ENCODE peak calls at places on chromosomes 7 and 10, in ten cellular contexts. One of them, this sample, is unnamed.

GRCh38 chr10:131179386-131179785 is 132.1 kb downstream of the TCERG1L start:
- DNase-seq in nucleus accumbens: no peak
- DNase-seq in stimulated activated CD8-positive, alpha-beta memory T cell treated with anti-CD3 and anti-CD28 coated beads, Interleukin-4, amount 100 ng/mL, for 4 hours: no peak
- DNase-seq in AG08396: no peak
- DNase-seq in HepG2: no peak
- DNase-seq in body of pancreas: peak
- DNase-seq in GM13977: no peak
- DNase-seq in NCI-H1092 treated with DMSO at 0.1 percent for 48 hours: no peak
- DNase-seq in NCI-H524 treated with DMSO at 0.1 percent for 48 hours: no peak
- DNase-seq in ureter: peak
- DNase-seq in this sample: peak

GRCh38 chr10:43856299-43856698 is 207.6 kb upstream of the ZNF32 start:
- DNase-seq in nucleus accumbens: no peak
- DNase-seq in stimulated activated CD8-positive, alpha-beta memory T cell treated with anti-CD3 and anti-CD28 coated beads, Interleukin-4, amount 100 ng/mL, for 4 hours: no peak
- DNase-seq in AG08396: no peak
- DNase-seq in HepG2: no peak
- DNase-seq in body of pancreas: no peak
- DNase-seq in GM13977: no peak
- DNase-seq in NCI-H1092 treated with DMSO at 0.1 percent for 48 hours: no peak
- DNase-seq in NCI-H524 treated with DMSO at 0.1 percent for 48 hours: no peak
- DNase-seq in ureter: no peak
- DNase-seq in this sample: no peak

GRCh38 chr10:86363184-86363832 is 3.3 kb downstream of the GRID1 start:
- DNase-seq in nucleus accumbens: no peak
- DNase-seq in stimulated activated CD8-positive, alpha-beta memory T cell treated with anti-CD3 and anti-CD28 coated beads, Interleukin-4, amount 100 ng/mL, for 4 hours: no peak
- DNase-seq in AG08396: no peak
- DNase-seq in HepG2: no peak
- DNase-seq in body of pancreas: peak
- DNase-seq in GM13977: peak
- DNase-seq in NCI-H1092 treated with DMSO at 0.1 percent for 48 hours: peak
- DNase-seq in NCI-H524 treated with DMSO at 0.1 percent for 48 hours: no peak
- DNase-seq in ureter: no peak
- DNase-seq in this sample: peak

GRCh38 chr10:50541921-50542320 is 81.8 kb downstream of the SGMS1 start:
- DNase-seq in nucleus accumbens: no peak
- DNase-seq in stimulated activated CD8-positive, alpha-beta memory T cell treated with anti-CD3 and anti-CD28 coated beads, Interleukin-4, amount 100 ng/mL, for 4 hours: no peak
- DNase-seq in AG08396: no peak
- DNase-seq in HepG2: no peak
- DNase-seq in body of pancreas: no peak
- DNase-seq in GM13977: no peak
- DNase-seq in NCI-H1092 treated with DMSO at 0.1 percent for 48 hours: no peak
- DNase-seq in NCI-H524 treated with DMSO at 0.1 percent for 48 hours: no peak
- DNase-seq in ureter: no peak
- DNase-seq in this sample: no peak

GRCh38 chr10:52314007-52314821 is at the start of gene DKK1:
- DNase-seq in nucleus accumbens: no peak
- DNase-seq in stimulated activated CD8-positive, alpha-beta memory T cell treated with anti-CD3 and anti-CD28 coated beads, Interleukin-4, amount 100 ng/mL, for 4 hours: no peak
- DNase-seq in AG08396: peak
- DNase-seq in HepG2: peak
- DNase-seq in body of pancreas: peak
- DNase-seq in GM13977: peak
- DNase-seq in NCI-H1092 treated with DMSO at 0.1 percent for 48 hours: no peak
- DNase-seq in NCI-H524 treated with DMSO at 0.1 percent for 48 hours: no peak
- DNase-seq in ureter: peak
- DNase-seq in this sample: peak

GRCh38 chr10:103910442-103911000 is 7.5 kb downstream of the STN1 start:
- DNase-seq in nucleus accumbens: no peak
- DNase-seq in stimulated activated CD8-positive, alpha-beta memory T cell treated with anti-CD3 and anti-CD28 coated beads, Interleukin-4, amount 100 ng/mL, for 4 hours: no peak
- DNase-seq in AG08396: no peak
- DNase-seq in HepG2: no peak
- DNase-seq in body of pancreas: no peak
- DNase-seq in GM13977: no peak
- DNase-seq in NCI-H1092 treated with DMSO at 0.1 percent for 48 hours: no peak
- DNase-seq in NCI-H524 treated with DMSO at 0.1 percent for 48 hours: no peak
- DNase-seq in ureter: no peak
- DNase-seq in this sample: no peak

GRCh38 chr7:78039791-78040776 is 241.5 kb downstream of the PHTF2 start:
- DNase-seq in nucleus accumbens: no peak
- DNase-seq in stimulated activated CD8-positive, alpha-beta memory T cell treated with anti-CD3 and anti-CD28 coated beads, Interleukin-4, amount 100 ng/mL, for 4 hours: no peak
- DNase-seq in AG08396: peak
- DNase-seq in HepG2: no peak
- DNase-seq in body of pancreas: peak
- DNase-seq in GM13977: peak
- DNase-seq in NCI-H1092 treated with DMSO at 0.1 percent for 48 hours: no peak
- DNase-seq in NCI-H524 treated with DMSO at 0.1 percent for 48 hours: no peak
- DNase-seq in ureter: peak
- DNase-seq in this sample: no peak

GRCh38 chr7:131845573-131846337 is 289.3 kb upstream of the PODXL start:
- DNase-seq in nucleus accumbens: no peak
- DNase-seq in stimulated activated CD8-positive, alpha-beta memory T cell treated with anti-CD3 and anti-CD28 coated beads, Interleukin-4, amount 100 ng/mL, for 4 hours: no peak
- DNase-seq in AG08396: no peak
- DNase-seq in HepG2: no peak
- DNase-seq in body of pancreas: peak
- DNase-seq in GM13977: no peak
- DNase-seq in NCI-H1092 treated with DMSO at 0.1 percent for 48 hours: peak
- DNase-seq in NCI-H524 treated with DMSO at 0.1 percent for 48 hours: no peak
- DNase-seq in ureter: no peak
- DNase-seq in this sample: no peak

GRCh38 chr10:114825513-114826253 is 4.1 kb downstream of the FHIP2A start:
- DNase-seq in nucleus accumbens: no peak
- DNase-seq in stimulated activated CD8-positive, alpha-beta memory T cell treated with anti-CD3 and anti-CD28 coated beads, Interleukin-4, amount 100 ng/mL, for 4 hours: no peak
- DNase-seq in AG08396: peak
- DNase-seq in HepG2: no peak
- DNase-seq in body of pancreas: peak
- DNase-seq in GM13977: peak
- DNase-seq in NCI-H1092 treated with DMSO at 0.1 percent for 48 hours: no peak
- DNase-seq in NCI-H524 treated with DMSO at 0.1 percent for 48 hours: no peak
- DNase-seq in ureter: no peak
- DNase-seq in this sample: no peak

GRCh38 chr7:26237035-26237807 is 35.7 kb downstream of the CBX3 start:
- DNase-seq in nucleus accumbens: no peak
- DNase-seq in stimulated activated CD8-positive, alpha-beta memory T cell treated with anti-CD3 and anti-CD28 coated beads, Interleukin-4, amount 100 ng/mL, for 4 hours: no peak
- DNase-seq in AG08396: no peak
- DNase-seq in HepG2: no peak
- DNase-seq in body of pancreas: no peak
- DNase-seq in GM13977: no peak
- DNase-seq in NCI-H1092 treated with DMSO at 0.1 percent for 48 hours: no peak
- DNase-seq in NCI-H524 treated with DMSO at 0.1 percent for 48 hours: no peak
- DNase-seq in ureter: no peak
- DNase-seq in this sample: no peak

GRCh38 chr7:111255576-111255975 is 164.6 kb downstream of the LRRN3 start:
- DNase-seq in nucleus accumbens: no peak
- DNase-seq in stimulated activated CD8-positive, alpha-beta memory T cell treated with anti-CD3 and anti-CD28 coated beads, Interleukin-4, amount 100 ng/mL, for 4 hours: no peak
- DNase-seq in AG08396: no peak
- DNase-seq in HepG2: no peak
- DNase-seq in body of pancreas: no peak
- DNase-seq in GM13977: no peak
- DNase-seq in NCI-H1092 treated with DMSO at 0.1 percent for 48 hours: no peak
- DNase-seq in NCI-H524 treated with DMSO at 0.1 percent for 48 hours: no peak
- DNase-seq in ureter: no peak
- DNase-seq in this sample: no peak

GRCh38 chr10:75397571-75397921 is 4.0 kb downstream of the ZNF503 start:
- DNase-seq in nucleus accumbens: no peak
- DNase-seq in stimulated activated CD8-positive, alpha-beta memory T cell treated with anti-CD3 and anti-CD28 coated beads, Interleukin-4, amount 100 ng/mL, for 4 hours: no peak
- DNase-seq in AG08396: peak
- DNase-seq in HepG2: no peak
- DNase-seq in body of pancreas: peak
- DNase-seq in GM13977: peak
- DNase-seq in NCI-H1092 treated with DMSO at 0.1 percent for 48 hours: no peak
- DNase-seq in NCI-H524 treated with DMSO at 0.1 percent for 48 hours: no peak
- DNase-seq in ureter: no peak
- DNase-seq in this sample: no peak

GRCh38 chr7:136869006-136869961 is 832 bp downstream of the CHRM2 start:
- DNase-seq in nucleus accumbens: no peak
- DNase-seq in stimulated activated CD8-positive, alpha-beta memory T cell treated with anti-CD3 and anti-CD28 coated beads, Interleukin-4, amount 100 ng/mL, for 4 hours: no peak
- DNase-seq in AG08396: peak
- DNase-seq in HepG2: no peak
- DNase-seq in body of pancreas: no peak
- DNase-seq in GM13977: no peak
- DNase-seq in NCI-H1092 treated with DMSO at 0.1 percent for 48 hours: no peak
- DNase-seq in NCI-H524 treated with DMSO at 0.1 percent for 48 hours: no peak
- DNase-seq in ureter: no peak
- DNase-seq in this sample: no peak

GRCh38 chr7:17910377-17910776 is 29.9 kb downstream of the SNX13 start:
- DNase-seq in nucleus accumbens: no peak
- DNase-seq in stimulated activated CD8-positive, alpha-beta memory T cell treated with anti-CD3 and anti-CD28 coated beads, Interleukin-4, amount 100 ng/mL, for 4 hours: no peak
- DNase-seq in AG08396: no peak
- DNase-seq in HepG2: no peak
- DNase-seq in body of pancreas: no peak
- DNase-seq in GM13977: no peak
- DNase-seq in NCI-H1092 treated with DMSO at 0.1 percent for 48 hours: no peak
- DNase-seq in NCI-H524 treated with DMSO at 0.1 percent for 48 hours: no peak
- DNase-seq in ureter: no peak
- DNase-seq in this sample: no peak

GRCh38 chr7:144830811-144831210 is 5.0 kb downstream of the TPK1 start:
- DNase-seq in nucleus accumbens: no peak
- DNase-seq in stimulated activated CD8-positive, alpha-beta memory T cell treated with anti-CD3 and anti-CD28 coated beads, Interleukin-4, amount 100 ng/mL, for 4 hours: no peak
- DNase-seq in AG08396: peak
- DNase-seq in HepG2: no peak
- DNase-seq in body of pancreas: no peak
- DNase-seq in GM13977: no peak
- DNase-seq in NCI-H1092 treated with DMSO at 0.1 percent for 48 hours: no peak
- DNase-seq in NCI-H524 treated with DMSO at 0.1 percent for 48 hours: no peak
- DNase-seq in ureter: no peak
- DNase-seq in this sample: no peak

GRCh38 chr10:69068549-69068948 is 19.4 kb upstream of the SRGN start:
- DNase-seq in nucleus accumbens: no peak
- DNase-seq in stimulated activated CD8-positive, alpha-beta memory T cell treated with anti-CD3 and anti-CD28 coated beads, Interleukin-4, amount 100 ng/mL, for 4 hours: no peak
- DNase-seq in AG08396: no peak
- DNase-seq in HepG2: no peak
- DNase-seq in body of pancreas: no peak
- DNase-seq in GM13977: no peak
- DNase-seq in NCI-H1092 treated with DMSO at 0.1 percent for 48 hours: no peak
- DNase-seq in NCI-H524 treated with DMSO at 0.1 percent for 48 hours: no peak
- DNase-seq in ureter: no peak
- DNase-seq in this sample: no peak

GRCh38 chr7:129926618-129927017 is 26.1 kb downstream of the UBE2H start:
- DNase-seq in nucleus accumbens: no peak
- DNase-seq in stimulated activated CD8-positive, alpha-beta memory T cell treated with anti-CD3 and anti-CD28 coated beads, Interleukin-4, amount 100 ng/mL, for 4 hours: no peak
- DNase-seq in AG08396: no peak
- DNase-seq in HepG2: no peak
- DNase-seq in body of pancreas: no peak
- DNase-seq in GM13977: no peak
- DNase-seq in NCI-H1092 treated with DMSO at 0.1 percent for 48 hours: no peak
- DNase-seq in NCI-H524 treated with DMSO at 0.1 percent for 48 hours: no peak
- DNase-seq in ureter: no peak
- DNase-seq in this sample: no peak

GRCh38 chr7:53500076-53500475 is 464.6 kb downstream of the POM121L12 start:
- DNase-seq in nucleus accumbens: no peak
- DNase-seq in stimulated activated CD8-positive, alpha-beta memory T cell treated with anti-CD3 and anti-CD28 coated beads, Interleukin-4, amount 100 ng/mL, for 4 hours: no peak
- DNase-seq in AG08396: no peak
- DNase-seq in HepG2: no peak
- DNase-seq in body of pancreas: no peak
- DNase-seq in GM13977: no peak
- DNase-seq in NCI-H1092 treated with DMSO at 0.1 percent for 48 hours: no peak
- DNase-seq in NCI-H524 treated with DMSO at 0.1 percent for 48 hours: no peak
- DNase-seq in ureter: no peak
- DNase-seq in this sample: no peak

GRCh38 chr7:102323914-102324195 is 32.4 kb downstream of the SPDYE6 start:
- DNase-seq in nucleus accumbens: no peak
- DNase-seq in stimulated activated CD8-positive, alpha-beta memory T cell treated with anti-CD3 and anti-CD28 coated beads, Interleukin-4, amount 100 ng/mL, for 4 hours: no peak
- DNase-seq in AG08396: no peak
- DNase-seq in HepG2: no peak
- DNase-seq in body of pancreas: no peak
- DNase-seq in GM13977: no peak
- DNase-seq in NCI-H1092 treated with DMSO at 0.1 percent for 48 hours: no peak
- DNase-seq in NCI-H524 treated with DMSO at 0.1 percent for 48 hours: no peak
- DNase-seq in ureter: no peak
- DNase-seq in this sample: no peak

GRCh38 chr10:59970396-59971368 is 64.3 kb upstream of the CCDC6 start:
- DNase-seq in nucleus accumbens: no peak
- DNase-seq in stimulated activated CD8-positive, alpha-beta memory T cell treated with anti-CD3 and anti-CD28 coated beads, Interleukin-4, amount 100 ng/mL, for 4 hours: no peak
- DNase-seq in AG08396: no peak
- DNase-seq in HepG2: no peak
- DNase-seq in body of pancreas: no peak
- DNase-seq in GM13977: peak
- DNase-seq in NCI-H1092 treated with DMSO at 0.1 percent for 48 hours: no peak
- DNase-seq in NCI-H524 treated with DMSO at 0.1 percent for 48 hours: no peak
- DNase-seq in ureter: no peak
- DNase-seq in this sample: no peak

GRCh38 chr7:43022008-43022407 is 89.8 kb downstream of the MRPL32 start:
- DNase-seq in nucleus accumbens: no peak
- DNase-seq in stimulated activated CD8-positive, alpha-beta memory T cell treated with anti-CD3 and anti-CD28 coated beads, Interleukin-4, amount 100 ng/mL, for 4 hours: no peak
- DNase-seq in AG08396: no peak
- DNase-seq in HepG2: no peak
- DNase-seq in body of pancreas: no peak
- DNase-seq in GM13977: no peak
- DNase-seq in NCI-H1092 treated with DMSO at 0.1 percent for 48 hours: no peak
- DNase-seq in NCI-H524 treated with DMSO at 0.1 percent for 48 hours: no peak
- DNase-seq in ureter: no peak
- DNase-seq in this sample: no peak

GRCh38 chr10:31937371-31937770 is 8.7 kb upstream of the ARHGAP12 start:
- DNase-seq in nucleus accumbens: no peak
- DNase-seq in stimulated activated CD8-positive, alpha-beta memory T cell treated with anti-CD3 and anti-CD28 coated beads, Interleukin-4, amount 100 ng/mL, for 4 hours: no peak
- DNase-seq in AG08396: no peak
- DNase-seq in HepG2: no peak
- DNase-seq in body of pancreas: no peak
- DNase-seq in GM13977: no peak
- DNase-seq in NCI-H1092 treated with DMSO at 0.1 percent for 48 hours: no peak
- DNase-seq in NCI-H524 treated with DMSO at 0.1 percent for 48 hours: no peak
- DNase-seq in ureter: no peak
- DNase-seq in this sample: no peak

GRCh38 chr10:50222199-50222598 is 29.1 kb downstream of the ASAH2 start:
- DNase-seq in nucleus accumbens: no peak
- DNase-seq in stimulated activated CD8-positive, alpha-beta memory T cell treated with anti-CD3 and anti-CD28 coated beads, Interleukin-4, amount 100 ng/mL, for 4 hours: no peak
- DNase-seq in AG08396: no peak
- DNase-seq in HepG2: no peak
- DNase-seq in body of pancreas: no peak
- DNase-seq in GM13977: no peak
- DNase-seq in NCI-H1092 treated with DMSO at 0.1 percent for 48 hours: no peak
- DNase-seq in NCI-H524 treated with DMSO at 0.1 percent for 48 hours: no peak
- DNase-seq in ureter: no peak
- DNase-seq in this sample: no peak

GRCh38 chr10:127906548-127907377 is at the start of gene PTPRE:
- DNase-seq in nucleus accumbens: peak
- DNase-seq in stimulated activated CD8-positive, alpha-beta memory T cell treated with anti-CD3 and anti-CD28 coated beads, Interleukin-4, amount 100 ng/mL, for 4 hours: peak
- DNase-seq in AG08396: peak
- DNase-seq in HepG2: no peak
- DNase-seq in body of pancreas: peak
- DNase-seq in GM13977: peak
- DNase-seq in NCI-H1092 treated with DMSO at 0.1 percent for 48 hours: peak
- DNase-seq in NCI-H524 treated with DMSO at 0.1 percent for 48 hours: no peak
- DNase-seq in ureter: peak
- DNase-seq in this sample: peak

GRCh38 chr10:109275970-109276369 is 647.3 kb downstream of the XPNPEP1 start:
- DNase-seq in nucleus accumbens: no peak
- DNase-seq in stimulated activated CD8-positive, alpha-beta memory T cell treated with anti-CD3 and anti-CD28 coated beads, Interleukin-4, amount 100 ng/mL, for 4 hours: no peak
- DNase-seq in AG08396: no peak
- DNase-seq in HepG2: no peak
- DNase-seq in body of pancreas: no peak
- DNase-seq in GM13977: no peak
- DNase-seq in NCI-H1092 treated with DMSO at 0.1 percent for 48 hours: no peak
- DNase-seq in NCI-H524 treated with DMSO at 0.1 percent for 48 hours: no peak
- DNase-seq in ureter: no peak
- DNase-seq in this sample: no peak

GRCh38 chr10:14235511-14235910 is 95.2 kb downstream of the FRMD4A start:
- DNase-seq in nucleus accumbens: no peak
- DNase-seq in stimulated activated CD8-positive, alpha-beta memory T cell treated with anti-CD3 and anti-CD28 coated beads, Interleukin-4, amount 100 ng/mL, for 4 hours: no peak
- DNase-seq in AG08396: no peak
- DNase-seq in HepG2: no peak
- DNase-seq in body of pancreas: no peak
- DNase-seq in GM13977: no peak
- DNase-seq in NCI-H1092 treated with DMSO at 0.1 percent for 48 hours: no peak
- DNase-seq in NCI-H524 treated with DMSO at 0.1 percent for 48 hours: peak
- DNase-seq in ureter: no peak
- DNase-seq in this sample: no peak

GRCh38 chr10:109895095-109895818 is 28.1 kb downstream of the XPNPEP1 start:
- DNase-seq in nucleus accumbens: no peak
- DNase-seq in stimulated activated CD8-positive, alpha-beta memory T cell treated with anti-CD3 and anti-CD28 coated beads, Interleukin-4, amount 100 ng/mL, for 4 hours: no peak
- DNase-seq in AG08396: peak
- DNase-seq in HepG2: no peak
- DNase-seq in body of pancreas: peak
- DNase-seq in GM13977: no peak
- DNase-seq in NCI-H1092 treated with DMSO at 0.1 percent for 48 hours: no peak
- DNase-seq in NCI-H524 treated with DMSO at 0.1 percent for 48 hours: no peak
- DNase-seq in ureter: no peak
- DNase-seq in this sample: no peak

GRCh38 chr10:78765726-78766335 is 302.9 kb upstream of the ZMIZ1 start:
- DNase-seq in nucleus accumbens: no peak
- DNase-seq in stimulated activated CD8-positive, alpha-beta memory T cell treated with anti-CD3 and anti-CD28 coated beads, Interleukin-4, amount 100 ng/mL, for 4 hours: no peak
- DNase-seq in AG08396: no peak
- DNase-seq in HepG2: no peak
- DNase-seq in body of pancreas: no peak
- DNase-seq in GM13977: no peak
- DNase-seq in NCI-H1092 treated with DMSO at 0.1 percent for 48 hours: no peak
- DNase-seq in NCI-H524 treated with DMSO at 0.1 percent for 48 hours: no peak
- DNase-seq in ureter: no peak
- DNase-seq in this sample: no peak